ENCODE peak calls at places on chromosomes 16 and 17, in seven cellular contexts. C is adrenal gland, H is breast epithelium, T is A549, N is body of pancreas, Z is esophagus squamous epithelium, M is prostate gland. P is an unnamed sample.
A peak's percentile ranks its signal among the peaks of the same experiment; 100 is the strongest.

GRCh38 chr16:14181371-14182050 is 110.4 kb downstream of the MRTFB start:
- DNase-seq in C (no peak), H (no peak), T (peak; percentile 28), N (no peak), Z (no peak), M (no peak), P (no peak)

GRCh38 chr17:18182978-18183333 is 672 bp upstream of the ALKBH5 start:
- DNase-seq in C (peak; percentile 83), H (peak; percentile 80), T (peak; percentile 87), N (peak; percentile 76), Z (peak; percentile 62), M (peak; percentile 69), P (peak; percentile 77)

GRCh38 chr17:58046230-58047094 is 36.8 kb upstream of the DYNLL2 start:
- DNase-seq in C (no peak), H (no peak), T (no peak), N (no peak), Z (no peak), M (no peak), P (peak; percentile 81)

GRCh38 chr17:76855105-76855504 is 13.1 kb upstream of the MGAT5B start:
- DNase-seq in C (no peak), H (no peak), T (no peak), N (no peak), Z (no peak), M (no peak), P (no peak)

GRCh38 chr16:69351309-69352027 is at the start of gene TMED6:
- DNase-seq in C (no peak), H (no peak), T (no peak), N (peak; percentile 92), Z (no peak), M (no peak), P (peak; percentile 62)

GRCh38 chr16:70685938-70686375 is at the start of gene MTSS2:
- DNase-seq in C (peak; percentile 92), H (peak; percentile 84), T (peak; percentile 72), N (peak; percentile 83), Z (no peak), M (peak; percentile 92), P (peak; percentile 96)

GRCh38 chr17:40464392-40464855 is 21.2 kb downstream of the IGFBP4 start:
- DNase-seq in C (no peak), H (no peak), T (no peak), N (no peak), Z (no peak), M (no peak), P (no peak)

GRCh38 chr17:80938556-80938955 is 53.1 kb upstream of the CHMP6 start:
- DNase-seq in C (peak; percentile 9), H (no peak), T (no peak), N (peak; percentile 20), Z (no peak), M (no peak), P (no peak)

GRCh38 chr17:75346906-75347305 is 57.7 kb upstream of the SLC25A19 start:
- DNase-seq in C (no peak), H (no peak), T (no peak), N (no peak), Z (no peak), M (no peak), P (no peak)

GRCh38 chr17:40922239-40922638 is 15.2 kb downstream of the KRT23 start:
- DNase-seq in C (peak; percentile 84), H (no peak), T (peak; percentile 82), N (peak; percentile 55), Z (no peak), M (no peak), P (peak; percentile 92)

GRCh38 chr17:50593321-50593720 is 32.8 kb downstream of the CACNA1G start:
- DNase-seq in C (no peak), H (peak; percentile 57), T (no peak), N (peak; percentile 92), Z (no peak), M (peak; percentile 72), P (no peak)

GRCh38 chr17:75819116-75819515 is 25.1 kb downstream of the UNC13D start:
- DNase-seq in C (no peak), H (no peak), T (no peak), N (no peak), Z (no peak), M (no peak), P (peak; percentile 86)

GRCh38 chr17:83089322-83090156 is 10.1 kb downstream of the METRNL start:
- DNase-seq in C (no peak), H (no peak), T (no peak), N (no peak), Z (no peak), M (peak; percentile 81), P (peak; percentile 65)

GRCh38 chr17:83086197-83086880 is 6.9 kb downstream of the METRNL start:
- DNase-seq in C (no peak), H (no peak), T (no peak), N (no peak), Z (no peak), M (no peak), P (no peak)

GRCh38 chr17:83088451-83089321 is 9.3 kb downstream of the METRNL start:
- DNase-seq in C (no peak), H (no peak), T (no peak), N (no peak), Z (no peak), M (no peak), P (no peak)

GRCh38 chr17:83086907-83087787 is 7.7 kb downstream of the METRNL start:
- DNase-seq in C (no peak), H (no peak), T (no peak), N (no peak), Z (no peak), M (no peak), P (no peak)

DNA sequence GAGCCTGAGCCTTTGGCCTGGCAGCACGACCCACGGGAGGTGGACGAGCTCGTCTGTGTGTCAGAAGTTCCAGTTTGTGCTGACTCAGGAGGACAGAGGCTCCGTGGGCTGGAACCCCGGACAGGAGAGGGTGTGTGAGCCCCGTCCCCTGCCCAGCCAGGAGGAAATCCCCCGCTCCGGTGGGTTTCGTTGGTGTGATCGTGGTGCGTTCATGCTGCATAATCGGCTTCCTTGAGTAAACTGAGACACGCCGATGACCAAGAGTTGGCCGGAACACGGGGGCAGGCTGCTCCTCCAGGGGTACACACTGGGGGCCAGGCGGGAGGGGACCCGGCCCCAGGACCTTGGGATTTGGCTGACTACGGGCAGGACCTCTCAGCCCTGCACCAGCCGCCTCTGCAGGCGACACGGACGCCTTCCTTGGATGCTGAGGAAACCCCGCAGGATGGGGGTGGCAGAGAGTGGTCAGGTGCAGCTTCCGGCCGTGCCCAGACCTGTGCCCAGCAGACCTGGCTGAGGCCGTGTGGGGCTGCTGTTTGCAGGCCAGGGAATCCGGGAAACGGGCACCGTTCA is 8.5 kb downstream of the METRNL start:
- DNase-seq in C (no peak), H (no peak), T (no peak), N (no peak), Z (no peak), M (no peak), P (no peak)
- TF ChIP-seq CTCF in C (no peak), H (no peak), T (no peak), N (no peak), Z (no peak), M (no peak), P (no peak)

GRCh38 chr16:77722315-77723107 is at the start of gene NUDT7:
- DNase-seq in C (peak; percentile 99), H (peak; percentile 99), T (peak; percentile 94), N (peak; percentile 99), Z (peak; percentile 94), M (peak; percentile 99), P (peak; percentile 100)
- TF ChIP-seq POLR2A in C (peak; percentile 89), H (no peak), T (peak; percentile 79), N (peak; percentile 91), Z (peak; percentile 22), M (peak; percentile 66), P (no peak)

DNA sequence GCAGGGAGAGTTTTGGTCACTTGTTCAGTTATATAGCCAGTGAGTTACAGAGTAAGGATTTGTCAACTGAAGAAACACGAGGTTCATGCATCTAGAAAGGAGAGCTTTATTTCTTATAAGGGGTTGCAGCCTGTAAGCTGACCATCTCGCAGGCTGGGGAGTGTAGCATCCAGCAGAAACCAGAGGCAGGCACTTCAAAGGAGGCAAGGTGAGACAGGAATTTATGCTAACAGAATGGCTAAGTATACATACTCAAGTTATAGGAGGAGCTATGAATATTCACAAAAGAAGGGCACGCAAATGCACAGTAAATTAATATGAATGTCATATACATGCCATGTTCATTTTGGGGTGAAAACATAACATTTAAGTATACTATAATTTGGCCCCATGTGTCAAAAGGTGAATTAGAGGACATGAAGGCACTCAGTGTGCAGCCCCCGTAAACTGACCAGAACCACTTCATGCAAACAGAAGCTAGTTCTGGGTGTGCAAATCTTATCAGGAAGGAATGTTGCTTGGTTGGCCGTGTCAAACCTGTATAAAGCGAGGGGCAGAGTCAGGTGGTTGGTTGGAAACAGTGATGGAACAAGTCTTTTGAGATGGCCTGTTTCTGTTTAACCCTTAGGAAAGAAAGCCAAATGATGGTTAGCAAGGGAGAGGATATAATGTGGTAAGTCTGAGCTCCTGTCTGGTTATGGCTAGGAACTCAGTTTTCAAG is 97.0 kb downstream of the GRIN2A start:
- DNase-seq in C (no peak), H (no peak), T (no peak), N (no peak), Z (no peak), M (no peak), P (no peak)
- H3K4me3 ChIP-seq in C (no peak overlapping the region), H (no peak overlapping the region), T (no peak overlapping the region), N (no peak overlapping the region), Z (no peak overlapping the region), M (no peak overlapping the region), P (no peak overlapping the region)

DNA sequence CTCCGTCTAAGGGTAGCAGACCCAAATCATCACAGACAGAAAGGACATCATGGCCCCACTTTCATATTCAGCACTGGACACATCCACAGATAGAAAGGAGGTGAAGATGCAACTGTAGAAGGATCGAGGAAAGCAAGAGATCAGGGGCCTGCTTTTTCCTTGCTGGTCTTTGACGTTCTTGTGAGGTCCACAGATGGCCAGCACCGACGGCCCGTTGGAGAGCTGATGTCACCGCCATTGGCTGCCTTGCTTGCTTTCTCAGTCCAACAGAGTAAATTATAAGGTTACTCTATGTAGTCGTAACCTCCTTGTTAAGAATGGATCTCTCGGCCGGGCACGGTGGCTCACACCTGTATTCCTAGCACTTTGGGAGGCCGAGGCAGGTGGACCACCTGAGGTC is 5.1 kb upstream of the RBFOX3 start:
- DNase-seq in C (no peak), H (no peak), T (no peak), N (no peak), Z (no peak), M (no peak), P (no peak)
- TF ChIP-seq CTCF in C (no peak), H (no peak), T (no peak), N (no peak), Z (no peak), M (no peak), P (no peak)